ENCODE peak calls at places on chromosomes 5 and 9, in four cellular contexts. K is spleen; Z is adrenal gland; M is effector memory CD4-positive, alpha-beta T cell. D is an unnamed sample. For H3K4me1, the result is how much of the 10 kb centered on the place peaks cover.

GRCh38 chr5:169876376-169876775 is 103.9 kb downstream of the INSYN2B start:
- DNase-seq in Z (no peak), K (no peak), M (no peak), D (no peak)

GRCh38 chr5:33969572-33970452 is 14.7 kb downstream of the SLC45A2 start:
- DNase-seq in Z (peak), K (no peak), M (no peak), D (no peak)

GRCh38 chr5:31415009-31415923 is 116.6 kb downstream of the DROSHA start:
- DNase-seq in M (no peak), K (no peak), Z (no peak), D (no peak)

GRCh38 chr5:135124128-135124527 is 90.1 kb upstream of the PITX1 start:
- DNase-seq in Z (no peak), M (no peak), K (no peak), D (no peak)

GRCh38 chr5:104096451-104096850 is 533.9 kb upstream of the NUDT12 start:
- DNase-seq in M (no peak), Z (no peak), K (no peak), D (no peak)

GRCh38 chr5:84585218-84585617 is 200.5 kb upstream of the EDIL3 start:
- DNase-seq in K (no peak), Z (no peak), M (no peak), D (no peak)

GRCh38 chr9:68507796-68508145 is 32.9 kb downstream of the TMEM252 start:
- DNase-seq in K (no peak), Z (no peak), M (no peak), D (no peak)

GRCh38 chr9:37034320-37034937 is 361 bp upstream of the PAX5 start:
- DNase-seq in K (peak), Z (no peak), M (no peak), D (no peak)

GRCh38 chr9:92718086-92719001 is 46.3 kb downstream of the BICD2 start:
- DNase-seq in K (peak), Z (no peak), M (no peak), D (no peak)

GRCh38 chr9:78462616-78463015 is 165.7 kb downstream of the PSAT1 start:
- DNase-seq in K (no peak), M (no peak), Z (no peak), D (no peak)

GRCh38 chr9:133589454-133590227 is 19.5 kb downstream of the FAM163B start:
- DNase-seq in K (no peak), M (peak), Z (no peak), D (no peak)

GRCh38 chr5:26009742-26010141 is 1028.6 kb downstream of the CDH9 start:
- DNase-seq in M (no peak), Z (peak), K (no peak), D (no peak)

GRCh38 chr5:94422819-94423218 is 195.6 kb downstream of the KIAA0825 start:
- DNase-seq in K (no peak), Z (no peak), M (no peak), D (no peak)

GRCh38 chr5:126544087-126544740 is 50.8 kb downstream of the ALDH7A1 start:
- DNase-seq in Z (peak), M (no peak), K (no peak), D (no peak)

GRCh38 chr9:136901516-136902258 is 15.4 kb downstream of the TRAF2 start:
- DNase-seq in M (peak), K (peak), Z (no peak), D (no peak)

GRCh38 chr5:33939863-33940262 is 3.7 kb downstream of the RXFP3 start:
- DNase-seq in M (no peak), Z (no peak), K (no peak), D (no peak)

GRCh38 chr5:9698125-9698848 is 68.1 kb upstream of the TAS2R1 start:
- DNase-seq in Z (no peak), K (no peak), M (no peak), D (no peak)

DNA sequence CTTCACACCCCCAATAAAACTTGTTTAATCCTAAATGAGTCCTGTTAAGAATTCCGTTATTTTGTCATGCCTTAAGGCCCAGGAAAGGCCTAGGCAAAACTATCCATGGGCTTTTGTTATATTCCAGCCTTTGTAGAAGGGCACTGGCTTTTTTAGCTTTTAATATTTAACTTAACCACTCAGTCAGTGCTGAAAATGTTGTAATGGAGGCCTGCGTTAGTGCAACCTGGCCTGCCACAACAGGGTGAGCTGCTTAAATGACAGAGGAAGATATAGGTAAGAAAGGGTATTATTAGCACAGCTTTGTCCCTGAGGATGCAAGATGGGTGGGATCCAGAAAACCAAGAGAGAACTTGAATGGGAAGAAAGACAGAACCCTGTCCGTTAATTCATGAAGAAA is 40.2 kb upstream of the PCAT7 start:
- DNase-seq in M (no peak), K (no peak), Z (no peak), D (no peak)
- H3K4me1 ChIP-seq in M (under half), K (under half), Z (under half), D (under half)

GRCh38 chr5:155895484-155895883 is 431.5 kb upstream of the SGCD start:
- DNase-seq in K (no peak), M (no peak), Z (no peak), D (no peak)
- H3K4me3 ChIP-seq in K (no peak), M (no peak), Z (no peak), D (no peak)

GRCh38 chr9:91188719-91189590 is 172.8 kb downstream of the AUH start:
- DNase-seq in Z (no peak), M (no peak), K (no peak), D (no peak)

GRCh38 chr9:91187311-91187964 is 174.3 kb downstream of the AUH start:
- DNase-seq in M (no peak), Z (no peak), K (no peak), D (no peak)

GRCh38 chr9:91187965-91188344 is 173.8 kb downstream of the AUH start:
- DNase-seq in Z (no peak), K (no peak), M (no peak), D (no peak)

GRCh38 chr9:91185193-91185886 is 176.4 kb downstream of the AUH start:
- DNase-seq in Z (no peak), M (no peak), K (no peak), D (no peak)

DNA sequence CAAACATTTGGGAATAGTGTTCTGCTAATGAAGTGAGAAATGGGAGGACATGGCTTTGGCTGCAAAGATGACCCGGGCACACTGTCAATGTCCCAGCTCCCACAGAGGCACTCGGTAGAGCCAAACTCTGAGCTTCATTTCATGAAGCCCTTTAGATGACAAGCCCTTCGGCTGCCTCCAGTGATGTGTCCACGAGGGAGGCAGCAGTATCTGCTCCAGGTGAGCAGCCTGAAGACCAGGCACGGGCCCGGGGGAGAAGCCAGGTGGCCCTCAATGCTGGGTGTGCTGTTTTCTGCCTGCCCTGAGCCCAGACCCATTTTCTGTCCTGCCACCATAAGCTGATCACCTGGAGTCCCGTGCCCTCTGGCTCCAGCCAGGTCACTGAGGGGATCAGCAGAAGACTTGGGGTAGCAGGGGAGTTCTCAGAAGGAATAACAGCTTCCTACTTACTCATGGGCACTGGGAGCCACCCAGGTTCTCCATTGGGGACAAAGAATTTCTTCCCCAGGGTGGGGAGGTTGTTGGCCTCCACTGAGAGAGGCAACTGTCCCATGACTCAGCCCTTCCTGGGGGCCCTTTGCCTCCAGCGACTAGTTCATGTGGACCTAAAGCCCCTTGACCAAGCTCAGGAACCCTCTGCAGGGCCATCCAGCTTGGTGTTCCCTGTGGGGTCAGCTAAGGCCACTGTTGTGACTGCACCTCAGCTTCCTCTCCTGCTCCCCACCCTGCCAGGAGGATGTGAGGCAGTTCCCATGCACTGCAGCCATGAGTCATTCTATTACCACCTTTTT is 175.2 kb downstream of the AUH start:
- DNase-seq in K (no peak), Z (no peak), M (no peak), D (no peak)
- H3K27ac ChIP-seq in K (no peak), Z (no peak), M (no peak), D (no peak)

GRCh38 chr9:33290994-33291397 is 680 bp downstream of the NFX1 start:
- DNase-seq in K (no peak), Z (no peak), M (no peak), D (no peak)
- H3K4me1 ChIP-seq in K (under half), Z (under half), M (under half), D (half or more)